ENCODE peak calls at places on chromosomes 2 and 18, in ten cellular contexts. I is SK-N-SH, G is H1, E is stomach, U is upper lobe of left lung, B is sigmoid colon, C is esophagus muscularis mucosa, O is GM12878, J is HepG2, M is K562. F is an unnamed sample. For H3K4me1, the result is how much of the 10 kb centered on the place peaks cover.

GRCh38 chr2:210961249-210961648 is 404.9 kb downstream of the CPS1 start:
- DNase-seq in C (no peak), M (no peak), E (no peak), U (no peak), O (no peak), I (no peak), B (no peak), G (no peak), J (peak), F (no peak)

GRCh38 chr2:27356056-27356381 is 545 bp downstream of the GTF3C2 start:
- DNase-seq in C (no peak), I (peak), E (peak), B (peak), O (no peak), J (peak), M (no peak), G (peak), U (peak), F (peak)

GRCh38 chr18:76873713-76874112 is 51.4 kb downstream of the ZNF236 start:
- DNase-seq in J (no peak), I (no peak), U (no peak), G (no peak), O (no peak), M (no peak), B (no peak), E (no peak), C (no peak), F (no peak)

GRCh38 chr2:238728322-238729260 is 119.3 kb upstream of the TWIST2 start:
- DNase-seq in B (peak), J (no peak), G (no peak), O (no peak), C (no peak), M (no peak), E (no peak), U (no peak), I (peak), F (peak)

GRCh38 chr2:159712929-159713575 is 746 bp downstream of the MARCHF7 start:
- DNase-seq in U (no peak), O (no peak), M (no peak), G (no peak), J (peak), C (peak), E (no peak), I (no peak), B (no peak), F (no peak)

GRCh38 chr2:85326406-85326945 is 1.3 kb downstream of the TGOLN2 start:
- DNase-seq in B (no peak), G (no peak), O (no peak), E (no peak), M (no peak), I (no peak), U (peak), C (no peak), J (peak), F (peak)

GRCh38 chr2:48397846-48398245 is 132.1 kb upstream of the STON1 start:
- DNase-seq in J (no peak), E (no peak), O (no peak), G (no peak), C (no peak), B (no peak), M (no peak), I (no peak), U (no peak), F (no peak)

GRCh38 chr2:55901322-55901721 is 22.3 kb downstream of the EFEMP1 start:
- DNase-seq in U (peak), J (no peak), C (no peak), G (no peak), I (no peak), M (peak), E (no peak), B (no peak), O (no peak), F (no peak)

GRCh38 chr2:226711606-226712296 is 87.9 kb downstream of the IRS1 start:
- DNase-seq in O (no peak), M (no peak), G (no peak), U (no peak), I (no peak), C (no peak), E (no peak), B (no peak), J (no peak), F (no peak)

GRCh38 chr18:70423988-70424387 is 135.1 kb downstream of the SOCS6 start:
- DNase-seq in O (no peak), U (no peak), I (no peak), E (peak), J (no peak), C (no peak), G (no peak), M (no peak), B (no peak), F (peak)

GRCh38 chr2:174399171-174399570 is 3.6 kb downstream of the SCRN3 start:
- DNase-seq in U (no peak), E (no peak), C (no peak), O (no peak), I (no peak), J (no peak), M (no peak), B (no peak), G (no peak), F (no peak)

GRCh38 chr2:142725386-142725785 is 152.1 kb upstream of the KYNU start:
- DNase-seq in B (no peak), E (no peak), C (no peak), U (no peak), I (no peak), G (no peak), O (no peak), M (no peak), J (no peak), F (no peak)

GRCh38 chr2:40095003-40095402 is 315.9 kb upstream of the THUMPD2 start:
- DNase-seq in E (no peak), G (no peak), O (no peak), C (no peak), J (no peak), U (no peak), M (no peak), B (no peak), I (no peak), F (no peak)

GRCh38 chr18:67783215-67783946 is 266.9 kb upstream of the DSEL start:
- DNase-seq in U (no peak), I (no peak), E (no peak), C (no peak), G (no peak), O (no peak), J (no peak), M (no peak), B (no peak), F (no peak)

GRCh38 chr2:143553261-143553660 is 424.0 kb downstream of the ARHGAP15 start:
- DNase-seq in O (no peak), U (no peak), C (no peak), E (no peak), J (no peak), I (no peak), M (no peak), G (no peak), B (no peak), F (no peak)

GRCh38 chr2:61421611-61422010 is 49.3 kb downstream of the USP34 start:
- DNase-seq in U (no peak), E (no peak), B (no peak), G (no peak), J (no peak), O (no peak), C (no peak), I (no peak), M (no peak), F (no peak)

GRCh38 chr2:210663574-210663973 is 107.2 kb downstream of the CPS1 start:
- DNase-seq in I (peak), G (no peak), J (peak), U (no peak), O (no peak), C (no peak), B (no peak), E (no peak), M (peak), F (no peak)

GRCh38 chr18:35458677-35459441 is 38.9 kb downstream of the INO80C start:
- DNase-seq in G (peak), E (peak), M (peak), J (peak), U (peak), O (peak), I (no peak), B (peak), C (no peak), F (peak)

GRCh38 chr2:66601624-66602023 is 166.7 kb downstream of the MEIS1 start:
- DNase-seq in B (no peak), J (no peak), O (no peak), M (no peak), C (no peak), U (no peak), I (no peak), E (no peak), G (no peak), F (no peak)

GRCh38 chr18:23540867-23541266 is 37.6 kb downstream of the RMC1 start:
- DNase-seq in G (no peak), U (no peak), I (no peak), B (no peak), M (no peak), J (no peak), O (peak), E (no peak), C (no peak), F (no peak)

GRCh38 chr2:4464607-4465006 is 761.2 kb downstream of the DCDC2C start:
- DNase-seq in G (no peak), C (no peak), B (no peak), U (no peak), I (no peak), M (no peak), J (no peak), O (no peak), E (no peak), F (no peak)

GRCh38 chr18:74933930-74934329 is 275.0 kb downstream of the PTGR3 start:
- DNase-seq in C (no peak), U (no peak), O (no peak), B (no peak), G (no peak), I (no peak), J (no peak), M (no peak), E (no peak), F (no peak)

GRCh38 chr18:29879763-29880162 is 1162.8 kb downstream of the DSC3 start:
- DNase-seq in C (no peak), I (no peak), B (no peak), E (no peak), G (no peak), O (no peak), M (no peak), J (no peak), U (no peak), F (no peak)

GRCh38 chr2:14633031-14633430 is 514 bp downstream of the LRATD1 start:
- DNase-seq in O (no peak), I (no peak), G (peak), B (no peak), C (no peak), E (peak), M (no peak), U (no peak), J (no peak), F (peak)

GRCh38 chr2:55518846-55519167 is 711 bp upstream of the CFAP36 start:
- DNase-seq in B (no peak), E (no peak), J (peak), I (peak), O (no peak), U (peak), G (no peak), C (no peak), M (peak), F (no peak)

GRCh38 chr18:79823120-79823519 is 25.4 kb downstream of the KCNG2 start:
- DNase-seq in O (no peak), I (no peak), M (no peak), U (no peak), B (no peak), C (no peak), G (peak), E (no peak), J (peak), F (no peak)

GRCh38 chr2:15825276-15826060 is 114.9 kb upstream of the MYCN start:
- DNase-seq in M (no peak), E (no peak), I (no peak), C (no peak), O (no peak), U (no peak), G (no peak), B (no peak), J (no peak), F (no peak)

GRCh38 chr2:172249336-172249735 is 146.6 kb upstream of the DLX2 start:
- DNase-seq in U (no peak), C (no peak), G (no peak), E (no peak), J (no peak), I (no peak), O (no peak), B (no peak), M (no peak), F (no peak)

GRCh38 chr2:104904889-104905288 is 51.0 kb downstream of the POU3F3 start:
- DNase-seq in I (no peak), B (no peak), O (no peak), C (peak), M (no peak), E (no peak), G (no peak), U (no peak), J (no peak), F (no peak)

GRCh38 chr2:69784228-69784627 is 42.3 kb downstream of the ANXA4 start:
- DNase-seq in M (no peak), J (no peak), G (no peak), O (no peak), I (no peak), U (no peak), B (no peak), C (peak), E (no peak), F (no peak)

GRCh38 chr2:227816507-227817274 is 3.0 kb downstream of the CCL20 start:
- DNase-seq in M (no peak), I (no peak), B (no peak), O (no peak), U (no peak), C (no peak), E (no peak), J (peak), G (no peak), F (no peak)

GRCh38 chr2:203327582-203327917 is 644 bp upstream of the ABI2 start:
- DNase-seq in J (no peak), C (no peak), G (no peak), I (peak), U (no peak), B (no peak), O (no peak), M (no peak), E (no peak), F (no peak)

GRCh38 chr2:160194946-160195345 is 5.1 kb downstream of the ITGB6 start:
- DNase-seq in E (no peak), B (no peak), C (no peak), O (no peak), G (no peak), M (no peak), U (no peak), J (no peak), I (no peak), F (no peak)

GRCh38 chr2:21413082-21413481 is 289.3 kb downstream of the TDRD15 start:
- DNase-seq in U (no peak), C (peak), I (no peak), G (no peak), O (no peak), M (no peak), E (no peak), J (no peak), B (no peak), F (no peak)

GRCh38 chr18:63788447-63789096 is 13.4 kb downstream of the SERPINB7 start:
- DNase-seq in G (no peak), E (peak), I (no peak), J (no peak), M (no peak), B (no peak), C (no peak), U (peak), O (no peak), F (no peak)

GRCh38 chr2:62895632-62896009 is 155.0 kb upstream of the OTX1 start:
- DNase-seq in M (no peak), C (no peak), U (no peak), I (no peak), G (no peak), J (no peak), O (no peak), B (no peak), E (no peak), F (no peak)
- TF ChIP-seq EP300 in M (no peak), C (no peak), U (no peak), I (no peak), G (no peak), J (no peak), O (no peak), B (no peak), E (no peak), F (no peak)

GRCh38 chr2:28624798-28625701 is 126.6 kb upstream of the PPP1CB start:
- DNase-seq in U (peak), E (peak), M (no peak), O (peak), B (peak), J (peak), C (no peak), G (peak), I (no peak), F (peak)

GRCh38 chr2:28624436-28624797 is 127.2 kb upstream of the PPP1CB start:
- DNase-seq in M (no peak), B (no peak), U (no peak), G (no peak), O (no peak), J (no peak), E (no peak), C (no peak), I (no peak), F (no peak)

GRCh38 chr2:28621172-28622100 is 125.6 kb downstream of the PLB1 start:
- DNase-seq in O (no peak), E (peak), B (peak), I (peak), C (peak), G (peak), M (peak), U (peak), J (peak), F (peak)

GRCh38 chr2:28622101-28622499 is 126.2 kb downstream of the PLB1 start:
- DNase-seq in J (no peak), C (no peak), M (no peak), U (no peak), I (no peak), O (no peak), E (no peak), G (no peak), B (no peak), F (no peak)

DNA sequence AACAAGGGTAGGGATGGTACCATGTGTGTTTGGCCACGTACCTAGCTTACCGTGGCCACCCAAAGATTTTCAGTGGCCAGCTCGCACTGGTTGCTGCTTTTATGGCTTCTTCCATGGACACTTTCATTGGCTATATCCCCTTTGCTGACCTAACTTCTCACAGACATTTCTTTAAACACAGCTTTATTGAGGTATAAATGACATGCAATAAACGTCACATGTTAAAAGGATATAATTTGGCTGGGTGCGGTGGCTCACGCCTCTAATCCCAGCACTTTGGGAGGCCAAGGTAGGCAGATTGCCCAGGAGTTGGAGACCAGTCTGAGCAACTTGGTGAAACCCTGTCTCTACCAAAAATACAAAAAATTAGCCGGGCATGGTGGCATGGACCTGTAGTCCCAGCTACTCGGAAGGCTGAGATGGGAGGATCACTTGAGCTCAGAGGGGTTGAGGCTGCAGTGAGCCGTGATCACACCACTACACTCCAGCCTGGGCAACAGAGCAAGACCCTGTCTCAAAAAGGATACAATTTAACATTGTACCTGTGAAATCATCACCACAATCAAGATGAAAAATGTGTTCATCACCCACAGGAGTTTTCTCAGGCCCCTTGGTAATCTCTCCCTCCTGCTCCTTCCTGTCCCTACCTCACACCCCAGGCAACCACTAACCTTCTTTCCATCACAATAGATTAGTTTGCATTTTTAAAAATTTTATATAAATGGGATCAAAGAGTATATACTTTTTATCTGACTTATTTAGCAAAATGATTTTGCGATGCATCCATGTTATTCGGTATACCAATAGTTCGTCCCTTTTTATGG is 127.8 kb upstream of the PPP1CB start:
- DNase-seq in E (no peak), B (no peak), M (no peak), U (no peak), O (no peak), J (no peak), C (no peak), G (no peak), I (no peak), F (peak)
- H3K4me1 ChIP-seq in E (half or more), B (half or more), M (under half), U (half or more), O (under half), J (under half), C (half or more), G (under half), I (under half), F (half or more)

GRCh38 chr2:155519731-155520130 is 812.8 kb downstream of the NR4A2 start:
- DNase-seq in I (no peak), J (no peak), O (no peak), C (no peak), M (no peak), U (no peak), B (no peak), G (no peak), E (no peak), F (no peak)
- TF ChIP-seq POLR2AphosphoS5 in I (no peak), J (no peak), O (no peak), C (no peak), M (no peak), U (no peak), B (no peak), G (no peak), E (no peak), F (no peak)

GRCh38 chr2:214378455-214379103 is 32.3 kb upstream of the VWC2L start:
- DNase-seq in C (no peak), O (no peak), M (no peak), U (no peak), J (no peak), B (no peak), G (no peak), I (no peak), E (no peak), F (no peak)
- TF ChIP-seq EP300 in C (no peak), O (no peak), M (no peak), U (no peak), J (no peak), B (no peak), G (no peak), I (no peak), E (no peak), F (no peak)

GRCh38 chr2:45918816-45919655 is 267.6 kb downstream of the PRKCE start:
- DNase-seq in O (no peak), M (no peak), E (peak), I (peak), U (no peak), C (no peak), B (no peak), J (no peak), G (no peak), F (no peak)
- H3K4me1 ChIP-seq in O (under half), M (under half), E (under half), I (under half), U (under half), C (under half), B (under half), J (under half), G (under half), F (under half)

GRCh38 chr2:112584134-112584890 is at the start of gene CHCHD5:
- DNase-seq in G (peak), U (peak), J (peak), B (peak), I (peak), O (peak), M (peak), E (peak), C (peak), F (peak)

GRCh38 chr2:112584891-112585250 is 462 bp downstream of the CHCHD5 start:
- DNase-seq in U (no peak), G (no peak), J (no peak), E (no peak), M (no peak), C (no peak), I (no peak), B (no peak), O (no peak), F (no peak)

GRCh38 chr2:112585400-112585799 is 991 bp downstream of the CHCHD5 start:
- DNase-seq in M (no peak), G (no peak), E (no peak), B (no peak), I (no peak), J (no peak), U (no peak), C (no peak), O (no peak), F (no peak)

GRCh38 chr2:112582314-112582746 is 2.1 kb upstream of the CHCHD5 start:
- DNase-seq in U (peak), E (no peak), I (peak), J (peak), G (no peak), C (no peak), M (peak), O (no peak), B (no peak), F (no peak)

GRCh38 chr2:112583497-112584133 is 794 bp upstream of the CHCHD5 start:
- DNase-seq in U (no peak), M (peak), I (peak), E (no peak), C (no peak), J (peak), B (no peak), G (no peak), O (no peak), F (no peak)
- TF ChIP-seq POLR2AphosphoS5 in U (no peak), M (peak), I (no peak), E (no peak), C (no peak), J (peak), B (no peak), G (no peak), O (no peak), F (no peak)

GRCh38 chr2:18067980-18068379 is 189.5 kb downstream of the KCNS3 start:
- DNase-seq in I (peak), J (no peak), U (no peak), G (peak), B (no peak), M (no peak), E (no peak), C (no peak), O (no peak), F (no peak)
- TF ChIP-seq EP300 in I (no peak), J (no peak), U (no peak), G (no peak), B (no peak), M (no peak), E (no peak), C (no peak), O (no peak), F (no peak)

GRCh38 chr2:72994991-72995380 is 76.5 kb downstream of the SFXN5 start:
- DNase-seq in U (no peak), I (no peak), O (no peak), B (no peak), J (no peak), G (peak), M (no peak), C (no peak), E (no peak), F (no peak)
- H3K4me1 ChIP-seq in U (under half), I (under half), O (under half), B (under half), J (under half), G (under half), M (under half), C (under half), E (under half), F (under half)

F was measured in transverse colon.